ENCODE peak calls at places on chromosomes 4 and X, in five cellular contexts. E, H, C, M and K are unnamed samples.
A peak's percentile ranks its signal among the peaks of the same experiment; 100 is the strongest.

GRCh38 chr4:188146618-188147017 is 7.4 kb downstream of the TRIML1 start:
- DNase-seq in E (no peak), M (no peak), C (no peak), H (no peak), K (no peak)

GRCh38 chrX:39900788-39901170 is 197.0 kb downstream of the BCOR start:
- DNase-seq in M (no peak), E (peak; percentile 35), H (no peak), C (no peak), K (no peak)

GRCh38 chrX:149074429-149074828 is 430.7 kb downstream of the IDS start:
- DNase-seq in C (peak; percentile 20), M (no peak), E (peak; percentile 70), H (no peak), K (no peak)

GRCh38 chrX:134679226-134679625 is 21.0 kb upstream of the PLAC1 start:
- DNase-seq in H (no peak), E (peak; percentile 76), M (no peak), C (no peak), K (no peak)

GRCh38 chr4:38612996-38613395 is 51.0 kb upstream of the KLF3 start:
- DNase-seq in C (no peak), M (no peak), H (no peak), E (no peak), K (no peak)

GRCh38 chrX:136395271-136395670 is 92.5 kb upstream of the BRS3 start:
- DNase-seq in M (no peak), C (no peak), H (no peak), E (peak; percentile 0), K (peak; percentile 4)

GRCh38 chrX:106177106-106177981 is 9.2 kb downstream of the PWWP3B start:
- DNase-seq in C (peak; percentile 66), M (no peak), E (no peak), H (no peak), K (no peak)

GRCh38 chr4:6806924-6807676 is 24.6 kb downstream of the KIAA0232 start:
- DNase-seq in M (no peak), E (no peak), H (no peak), C (no peak), K (no peak)

GRCh38 chr4:89305712-89306437 is 1.7 kb downstream of the GPRIN3 start:
- DNase-seq in H (no peak), C (no peak), M (no peak), E (peak; percentile 31), K (no peak)

GRCh38 chrX:135522878-135523693 is 2.6 kb downstream of the INTS6L start:
- DNase-seq in C (no peak), H (no peak), M (no peak), E (no peak), K (no peak)

GRCh38 chrX:134484039-134484438 is 24.1 kb downstream of the HPRT1 start:
- DNase-seq in C (no peak), E (peak; percentile 58), M (no peak), H (no peak), K (peak; percentile 55)

GRCh38 chr4:76156635-76157034 is 8.4 kb upstream of the NUP54 start:
- DNase-seq in C (no peak), M (no peak), E (no peak), H (no peak), K (no peak)

DNA sequence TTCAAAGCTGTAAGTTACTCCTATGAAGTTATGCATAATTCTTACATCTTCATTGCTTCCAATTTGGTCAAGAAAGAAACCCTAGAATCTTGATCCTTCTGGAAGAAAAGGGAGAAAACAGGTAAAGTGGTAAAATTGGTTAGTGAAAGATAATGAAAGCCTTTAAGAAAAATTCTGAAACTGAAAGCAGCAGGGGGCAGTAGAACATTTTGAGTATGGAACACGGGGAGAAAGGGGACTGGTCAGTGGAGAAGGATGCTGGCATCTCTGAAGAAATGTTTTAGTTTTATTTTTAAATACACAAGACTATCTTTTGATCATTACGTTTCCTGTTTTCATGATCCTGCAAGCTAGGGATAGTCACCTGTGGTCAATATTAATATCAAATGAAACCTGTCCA is 54.3 kb downstream of the SLIT2 start:
- DNase-seq in E (peak; percentile 53), H (no peak), C (no peak), M (no peak), K (no peak)
- TF ChIP-seq CTCF in E (peak; percentile 58), H (no peak), C (no peak), M (no peak), K (peak; percentile 68)

GRCh38 chr4:111883557-111883999 is 261.7 kb upstream of the FAM241A start:
- DNase-seq in H (no peak), E (peak; percentile 13), C (no peak), M (no peak), K (no peak)
- TF ChIP-seq CTCF in H (no peak), E (no peak), C (no peak), M (no peak), K (no peak)

GRCh38 chrX:129522184-129523059 is 868 bp downstream of the SMARCA1 start:
- DNase-seq in E (peak; percentile 50), C (peak; percentile 41), H (no peak), M (peak; percentile 88), K (peak; percentile 55)
- TF ChIP-seq CTCF in E (peak; percentile 35), C (no peak), H (no peak), M (peak; percentile 35), K (peak; percentile 23)

DNA sequence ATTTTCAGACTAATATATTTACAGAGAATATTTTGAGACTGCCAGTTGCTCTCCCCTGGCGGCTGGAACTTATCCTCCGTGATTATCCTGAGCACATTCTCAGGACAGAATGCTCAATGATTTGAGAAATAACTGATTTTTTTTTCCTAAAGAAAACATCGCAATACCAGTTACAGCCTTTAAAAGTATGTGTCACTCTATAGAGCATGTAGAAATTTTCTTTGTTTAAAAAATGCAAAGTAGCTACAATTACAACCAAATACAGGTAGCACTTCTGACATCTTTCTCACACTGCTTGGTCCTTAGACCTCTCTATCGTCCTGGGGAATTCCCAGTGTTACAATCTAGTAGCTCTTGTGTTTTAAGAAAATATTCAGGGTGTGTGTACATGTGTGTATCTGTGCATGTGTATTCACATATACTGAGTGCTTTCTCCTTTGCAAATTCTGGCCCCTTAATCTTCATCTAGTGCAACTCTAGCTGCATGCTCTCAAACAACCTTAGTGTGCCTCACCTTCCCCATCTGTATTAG is 13.8 kb downstream of the APBB2 start:
- DNase-seq in C (no peak), E (no peak), H (no peak), M (no peak), K (no peak)
- TF ChIP-seq CTCF in C (no peak), E (no peak), H (no peak), M (no peak), K (peak; percentile 34)

GRCh38 chr4:1411436-1412375 is 5.5 kb upstream of the NKX1-1 start:
- DNase-seq in M (no peak), C (no peak), E (no peak), H (no peak), K (no peak)

GRCh38 chr4:1410491-1411325 is 4.5 kb upstream of the NKX1-1 start:
- DNase-seq in M (peak; percentile 29), H (no peak), C (peak; percentile 43), E (peak; percentile 7), K (no peak)

GRCh38 chr4:1408418-1408817 is 2.2 kb upstream of the NKX1-1 start:
- DNase-seq in M (no peak), H (no peak), C (no peak), E (no peak), K (no peak)

GRCh38 chr4:1409079-1409805 is 3.0 kb upstream of the NKX1-1 start:
- DNase-seq in H (no peak), M (no peak), E (no peak), C (no peak), K (no peak)

GRCh38 chr4:1409806-1410425 is 3.7 kb upstream of the NKX1-1 start:
- DNase-seq in M (no peak), H (no peak), C (no peak), E (no peak), K (no peak)
- TF ChIP-seq CTCF in M (no peak), H (no peak), C (no peak), E (no peak), K (no peak)